ENCODE peak calls at places on chromosomes 1 and 21, in ten cellular contexts. E, Y, K, P, Q, C, D, N, H and B are unnamed samples.

GRCh38 chr1:221032616-221033342 is 153.5 kb downstream of the HLX start:
- DNase-seq in E (no peak), Y (no peak), K (no peak), P (no peak), Q (no peak), C (no peak), D (no peak), N (peak; percentile 17), H (no peak), B (peak; percentile 32)

GRCh38 chr1:175220853-175221547 is 28.4 kb upstream of the KIAA0040 start:
- DNase-seq in E (no peak), Y (no peak), K (no peak), P (no peak), Q (no peak), C (no peak), D (no peak), N (no peak), H (no peak), B (no peak)

GRCh38 chr1:180528868-180529470 is 26.6 kb upstream of the ACBD6 start:
- DNase-seq in E (no peak), Y (no peak), K (no peak), P (no peak), Q (no peak), C (no peak), D (no peak), N (no peak), H (no peak), B (peak; percentile 66)

GRCh38 chr1:8523641-8524206 is 205.8 kb downstream of the SLC45A1 start:
- DNase-seq in E (no peak), Y (no peak), K (no peak), P (no peak), Q (no peak), C (no peak), D (no peak), N (no peak), H (no peak), B (no peak)

GRCh38 chr1:203186446-203187305 is at the start of gene CHI3L1:
- DNase-seq in E (peak; percentile 63), Y (no peak), K (no peak), P (peak; percentile 85), Q (no peak), C (peak; percentile 77), D (peak; percentile 20), N (peak; percentile 60), H (no peak), B (peak; percentile 87)

GRCh38 chr21:28763809-28764418 is 228.8 kb downstream of the LTN1 start:
- DNase-seq in E (no peak), Y (no peak), K (no peak), P (no peak), Q (no peak), C (no peak), D (no peak), N (no peak), H (no peak), B (no peak)

GRCh38 chr1:101158424-101158823 is 78.4 kb upstream of the S1PR1 start:
- DNase-seq in E (no peak), Y (no peak), K (no peak), P (no peak), Q (no peak), C (no peak), D (no peak), N (no peak), H (no peak), B (no peak)

GRCh38 chr1:151056149-151056548 is 3.3 kb downstream of the CDC42SE1 start:
- DNase-seq in E (no peak), Y (no peak), K (no peak), P (no peak), Q (no peak), C (no peak), D (no peak), N (no peak), H (no peak), B (no peak)

GRCh38 chr21:25563399-25564116 is 43.7 kb downstream of the MRPL39 start:
- DNase-seq in E (no peak), Y (no peak), K (no peak), P (no peak), Q (no peak), C (no peak), D (no peak), N (no peak), H (no peak), B (peak; percentile 33)

GRCh38 chr1:203082571-203083462 is 3.0 kb downstream of the MYOG start:
- DNase-seq in E (no peak), Y (no peak), K (no peak), P (no peak), Q (no peak), C (no peak), D (no peak), N (no peak), H (no peak), B (no peak)

DNA sequence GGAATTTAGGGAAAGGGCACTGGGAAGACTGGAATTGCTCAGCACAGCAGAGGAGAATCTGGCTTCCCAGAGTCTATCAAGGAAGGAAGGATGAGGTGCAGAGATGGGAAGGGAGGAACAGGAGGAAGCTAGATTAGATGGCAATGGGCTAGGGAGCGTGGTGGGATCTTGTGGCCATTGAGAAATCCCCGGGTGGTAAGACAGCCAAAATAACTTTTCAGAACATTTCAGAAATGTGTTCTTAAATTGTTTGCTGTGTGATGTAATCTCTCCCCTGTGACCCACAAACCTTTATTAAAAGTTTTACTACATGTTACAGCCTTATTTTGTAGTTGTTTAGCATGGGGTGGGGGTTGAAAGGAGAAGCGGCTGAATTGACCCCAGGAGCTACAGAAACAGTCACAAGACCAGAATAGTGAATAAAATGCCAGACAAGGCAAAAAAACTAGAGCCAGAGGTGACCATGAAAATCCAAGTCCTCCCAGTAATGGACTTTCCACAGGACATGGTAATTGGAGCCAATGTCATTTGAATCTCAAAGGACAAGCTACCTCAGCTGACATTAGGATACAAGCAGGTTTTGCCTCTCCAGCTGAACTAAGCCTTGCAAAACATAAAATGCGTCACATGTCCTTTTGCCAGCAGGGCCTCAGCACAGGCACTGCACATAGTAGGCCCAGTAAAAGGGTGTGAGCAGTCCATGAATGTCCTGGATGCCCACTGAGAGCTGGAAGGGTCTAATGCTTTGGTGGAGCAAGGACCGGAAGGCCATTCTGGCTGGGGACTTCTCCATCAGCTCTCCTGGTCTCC is 980 bp upstream of the AHCYL1 start:
- DNase-seq in E (no peak), Y (no peak), K (no peak), P (no peak), Q (no peak), C (no peak), D (no peak), N (no peak), H (no peak), B (peak; percentile 45)
- H3K4me3 ChIP-seq in E (no peak overlapping the region), Y (no peak overlapping the region), K (no peak overlapping the region), P (no peak overlapping the region), Q (no peak overlapping the region), C (no peak overlapping the region), D (no peak overlapping the region), N (no peak overlapping the region), H (peak overlapping the region; percentile 94), B (no peak overlapping the region)

GRCh38 chr1:152739841-152740240 is 18.0 kb upstream of the KPRP start:
- DNase-seq in E (no peak), Y (no peak), K (no peak), P (no peak), Q (no peak), C (no peak), D (no peak), N (no peak), H (no peak), B (no peak)

DNA sequence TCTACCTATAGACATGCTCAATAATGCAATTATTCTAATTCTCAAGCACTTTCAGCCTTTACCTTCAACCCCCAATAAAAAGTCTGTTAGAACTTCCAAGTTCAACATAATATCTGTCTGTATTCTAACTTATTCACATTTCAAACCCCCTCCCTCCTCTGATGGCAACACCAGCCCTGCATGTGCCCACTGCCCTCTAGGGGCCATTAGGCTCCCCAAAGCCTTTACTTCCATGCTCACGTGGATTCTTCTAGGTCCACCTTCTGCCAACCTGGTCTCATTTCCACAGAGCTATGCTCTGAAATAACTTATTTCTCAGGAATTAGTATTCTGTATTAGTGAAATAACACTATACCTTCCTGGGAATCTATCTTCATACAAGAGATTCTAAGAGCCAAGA is 22.2 kb upstream of the KPRP start:
- DNase-seq in E (no peak), Y (no peak), K (no peak), P (no peak), Q (no peak), C (no peak), D (no peak), N (no peak), H (no peak), B (no peak)
- TF ChIP-seq CTCF in E (no peak), Y (no peak), K (no peak), P (no peak), Q (peak; percentile 61), C (no peak), D (no peak), N (no peak), H (no peak), B (no peak)

DNA sequence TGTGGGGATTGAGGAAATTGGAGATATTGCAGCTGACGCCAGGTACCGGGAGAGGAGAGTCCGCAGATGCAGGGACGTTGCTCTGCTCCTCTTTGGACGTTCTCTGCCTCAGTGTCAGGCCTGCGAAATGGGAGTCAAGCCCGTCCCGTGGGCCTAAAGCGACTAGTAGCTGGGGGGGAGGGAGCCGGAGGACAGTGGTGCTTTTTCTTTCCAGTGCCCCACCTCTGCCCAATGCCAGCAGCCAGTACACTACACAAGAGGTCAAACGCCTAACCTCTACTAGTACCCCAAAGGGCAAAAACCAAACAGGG is 413.6 kb upstream of the ESRRG start:
- DNase-seq in E (no peak), Y (no peak), K (no peak), P (no peak), Q (no peak), C (no peak), D (no peak), N (no peak), H (no peak), B (no peak)
- H3K4me3 ChIP-seq in E (no peak overlapping the region), Y (no peak overlapping the region), K (no peak overlapping the region), P (no peak overlapping the region), Q (no peak overlapping the region), C (no peak overlapping the region), D (no peak overlapping the region), N (no peak overlapping the region), H (no peak overlapping the region), B (no peak overlapping the region)

DNA sequence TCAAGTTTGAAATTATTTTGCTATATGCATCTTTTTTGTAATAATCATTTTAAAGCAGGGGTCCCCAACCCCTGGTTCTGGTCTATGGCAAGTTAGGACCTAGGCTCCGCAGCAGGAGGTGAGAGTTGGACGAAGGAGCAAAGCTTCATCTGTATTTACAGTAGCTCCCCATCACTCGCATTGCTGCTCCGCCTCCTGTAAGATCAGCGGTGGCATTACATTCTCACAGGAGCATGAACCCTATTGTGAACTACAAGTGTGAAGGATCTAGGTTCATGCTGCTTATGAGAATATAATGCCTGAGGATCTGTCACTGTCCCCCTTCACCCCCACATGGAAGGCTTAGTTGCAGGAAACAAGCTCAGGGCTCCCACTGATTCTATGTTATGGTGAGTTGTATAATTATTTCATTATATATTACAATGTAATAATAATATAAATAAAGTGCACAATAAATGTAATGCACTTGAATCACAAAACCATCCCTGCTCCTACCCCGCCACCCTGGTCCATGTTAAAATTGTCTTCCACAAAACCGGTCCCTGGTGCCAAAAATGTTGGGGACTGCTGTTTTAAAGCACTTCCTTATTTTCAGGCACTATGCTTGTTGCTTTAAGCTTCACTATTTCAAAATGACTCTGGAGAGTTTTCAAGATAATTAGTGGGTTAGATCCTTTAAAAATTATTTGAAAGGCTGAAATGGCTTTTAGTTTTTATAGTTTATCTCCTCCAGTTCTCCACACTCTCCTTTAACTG is 74.8 kb downstream of the PLA2G4A start:
- DNase-seq in E (no peak), Y (no peak), K (no peak), P (no peak), Q (no peak), C (no peak), D (no peak), N (no peak), H (no peak), B (no peak)
- TF ChIP-seq CTCF in E (no peak), Y (no peak), K (no peak), P (no peak), Q (no peak), C (no peak), D (no peak), N (no peak), H (no peak), B (no peak)